ENCODE peak calls at places on chromosomes 11 and 22, in seven cellular contexts. Y is upper lobe of right lung; E is RWPE1; X is CD4-positive, alpha-beta T cell; M is OCI-LY7; Q is Calu3; P is H9. V is an unnamed sample.
A peak's percentile ranks its signal among the peaks of the same experiment; 100 is the strongest.

GRCh38 chr11:1358286-1358685 is 31.4 kb upstream of the BRSK2 start:
- DNase-seq in Y (no peak), E (no peak), X (no peak), M (no peak), Q (no peak), P (no peak), V (no peak)

GRCh38 chr11:116540645-116541044 is 232.1 kb downstream of the BUD13 start:
- DNase-seq in Y (no peak), E (no peak), X (no peak), M (no peak), Q (no peak), P (no peak), V (no peak)

GRCh38 chr22:12601870-12602779 is 2925.9 kb upstream of the OR11H1 start:
- DNase-seq in Y (peak; percentile 73), E (no peak), X (no peak), M (no peak), Q (no peak), P (no peak), V (no peak)

GRCh38 chr11:47161134-47161854 is 15.4 kb downstream of the ARFGAP2 start:
- DNase-seq in Y (no peak), E (peak; percentile 78), X (peak; percentile 53), M (peak; percentile 89), Q (peak; percentile 73), P (peak; percentile 88), V (peak; percentile 83)

GRCh38 chr11:122101625-122102291 is 14.3 kb downstream of the BLID start:
- DNase-seq in Y (no peak), E (no peak), X (no peak), M (no peak), Q (no peak), P (peak; percentile 85), V (no peak)

GRCh38 chr11:44188643-44189042 is 93.2 kb downstream of the EXT2 start:
- DNase-seq in Y (no peak), E (no peak), X (no peak), M (no peak), Q (no peak), P (no peak), V (no peak)

GRCh38 chr11:102669664-102670063 is 35.9 kb downstream of the MMP27 start:
- DNase-seq in Y (no peak), E (no peak), X (no peak), M (no peak), Q (no peak), P (no peak), V (no peak)

GRCh38 chr11:36258730-36259360 is 30.4 kb downstream of the COMMD9 start:
- DNase-seq in Y (peak; percentile 78), E (peak; percentile 24), X (no peak), M (peak; percentile 12), Q (peak; percentile 76), P (peak; percentile 83), V (peak; percentile 40)

GRCh38 chr11:117328414-117329010 is 858 bp downstream of the CEP164 start:
- DNase-seq in Y (no peak), E (no peak), X (no peak), M (peak; percentile 19), Q (no peak), P (peak; percentile 30), V (peak; percentile 37)

GRCh38 chr11:2652857-2653643 is 46.7 kb downstream of the KCNQ1OT1 start:
- DNase-seq in Y (peak; percentile 26), E (no peak), X (no peak), M (no peak), Q (no peak), P (no peak), V (no peak)

GRCh38 chr22:48845356-48845936 is 982.2 kb downstream of the BRD1 start:
- DNase-seq in Y (no peak), E (no peak), X (no peak), M (no peak), Q (no peak), P (no peak), V (no peak)

GRCh38 chr11:71114124-71114851 is 138.1 kb downstream of the SHANK2 start:
- DNase-seq in Y (no peak), E (no peak), X (no peak), M (peak; percentile 12), Q (no peak), P (no peak), V (no peak)

GRCh38 chr11:45805305-45806071 is 539 bp downstream of the SLC35C1 start:
- DNase-seq in Y (peak; percentile 72), E (no peak), X (no peak), M (no peak), Q (peak; percentile 27), P (peak; percentile 57), V (no peak)

GRCh38 chr22:23835773-23836144 is 3.0 kb downstream of the DERL3 start:
- DNase-seq in Y (peak; percentile 50), E (no peak), X (no peak), M (no peak), Q (no peak), P (no peak), V (no peak)

GRCh38 chr11:111733009-111733408 is 33.2 kb downstream of the PPP2R1B start:
- DNase-seq in Y (peak; percentile 61), E (no peak), X (no peak), M (no peak), Q (no peak), P (no peak), V (no peak)

GRCh38 chr11:135006800-135007199 is 594.8 kb upstream of the B3GAT1 start:
- DNase-seq in Y (no peak), E (no peak), X (no peak), M (no peak), Q (no peak), P (no peak), V (no peak)

GRCh38 chr22:26801449-26801848 is 144.1 kb downstream of the MIAT start:
- DNase-seq in Y (no peak), E (no peak), X (no peak), M (no peak), Q (no peak), P (no peak), V (no peak)

GRCh38 chr22:30573594-30574094 is 821 bp downstream of the GAL3ST1 start:
- DNase-seq in Y (no peak), E (no peak), X (no peak), M (no peak), Q (peak; percentile 61), P (no peak), V (no peak)

GRCh38 chr11:95734009-95734572 is 55.5 kb downstream of the FAM76B start:
- DNase-seq in Y (no peak), E (no peak), X (no peak), M (peak; percentile 8), Q (no peak), P (no peak), V (no peak)

GRCh38 chr22:49962012-49962750 is 1.6 kb downstream of the PIM3 start:
- DNase-seq in Y (peak; percentile 93), E (peak; percentile 80), X (peak; percentile 81), M (peak; percentile 61), Q (peak; percentile 87), P (peak; percentile 92), V (peak; percentile 84)
- TF ChIP-seq CTCF in Y (no peak), E (no peak), X (no peak), M (peak; percentile 11), Q (no peak), P (no peak), V (no peak)

GRCh38 chr22:41925783-41926460 is 684 bp downstream of the TNFRSF13C start:
- DNase-seq in Y (peak; percentile 81), E (no peak), X (peak; percentile 63), M (peak; percentile 78), Q (peak; percentile 89), P (peak; percentile 83), V (peak; percentile 63)
- TF ChIP-seq CTCF in Y (peak; percentile 53), E (peak; percentile 69), X (peak; percentile 75), M (peak; percentile 82), Q (peak; percentile 92), P (peak; percentile 87), V (peak; percentile 94)

GRCh38 chr22:39314251-39314971 is 5.0 kb downstream of the RPL3 start:
- DNase-seq in Y (no peak), E (no peak), X (no peak), M (no peak), Q (no peak), P (peak; percentile 54), V (no peak)
- TF ChIP-seq CTCF in Y (peak; percentile 8), E (no peak), X (no peak), M (peak; percentile 30), Q (no peak), P (peak; percentile 47), V (no peak)

DNA sequence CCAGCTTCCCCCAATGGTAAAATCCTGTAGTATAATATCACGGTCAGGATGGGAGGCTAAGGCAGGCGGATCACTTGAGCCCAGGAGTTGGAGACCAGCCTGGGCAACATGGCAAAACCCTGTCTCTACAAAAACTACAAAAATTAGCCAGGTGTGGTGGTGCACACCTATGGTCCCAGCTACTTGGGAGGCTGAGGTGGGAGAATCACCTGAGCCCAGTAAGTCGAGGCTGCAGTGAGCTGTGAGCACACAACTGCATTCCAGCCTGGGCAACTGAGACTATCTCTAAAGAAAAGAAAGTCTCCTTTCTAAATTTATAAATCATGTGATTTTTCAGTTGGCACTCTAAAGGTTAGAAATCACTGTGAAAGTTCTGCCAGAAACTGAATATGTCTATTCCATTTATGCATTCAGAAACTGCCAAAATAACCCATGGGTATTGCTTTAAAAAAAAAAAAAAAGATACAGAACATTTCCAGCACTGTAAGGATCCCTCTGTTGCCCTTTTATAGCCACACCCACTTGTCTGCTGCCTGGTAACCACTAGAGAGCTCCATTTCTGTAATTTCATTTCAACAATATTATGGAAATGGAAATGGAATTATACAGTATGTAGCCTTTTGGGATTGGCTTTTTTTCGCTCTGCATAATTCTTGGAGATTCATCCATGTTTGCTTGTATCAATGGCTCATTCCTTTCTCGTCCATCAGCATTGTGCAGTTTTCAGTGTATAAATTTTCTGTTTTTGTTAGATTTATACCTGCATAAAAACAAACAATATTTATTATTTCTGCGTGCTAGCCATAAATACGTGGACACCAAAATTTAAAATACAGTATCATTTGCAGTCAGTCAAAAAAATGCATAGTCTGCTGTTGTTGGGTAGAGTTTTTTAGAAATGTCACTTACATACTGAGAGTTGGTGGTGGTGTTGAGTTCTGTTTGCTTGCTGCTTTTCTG is 9.4 kb downstream of the CDC45 start:
- DNase-seq in Y (no peak), E (no peak), X (no peak), M (no peak), Q (no peak), P (no peak), V (no peak)
- TF ChIP-seq CTCF in Y (no peak), E (no peak), X (no peak), M (peak; percentile 32), Q (no peak), P (no peak), V (no peak)